ENCODE peak calls at places on chromosomes 13 and 19, in nine cellular contexts. S is NT2/D1, A is heart right ventricle, X is GM23248, M is body of pancreas, D is right cardiac atrium, W is tibial artery, Q is A549, L is heart left ventricle. U is an unnamed sample. For H3K9me3, the result is how much of the 10 kb centered on the place peaks cover.

GRCh38 chr13:19607523-19608078 is 25.9 kb upstream of the MPHOSPH8 start:
- DNase-seq in S (no peak), A (no peak), X (no peak), M (no peak), D (no peak), W (no peak), Q (no peak), L (no peak), U (no peak)

GRCh38 chr13:113907637-113908617 is 44.1 kb upstream of the GAS6 start:
- DNase-seq in S (no peak), A (no peak), X (peak), M (peak), D (no peak), W (peak), Q (no peak), L (no peak), U (no peak)

GRCh38 chr19:52664461-52664860 is 26.3 kb upstream of the ZNF83 start:
- DNase-seq in S (no peak), A (no peak), X (no peak), M (no peak), D (no peak), W (no peak), Q (no peak), L (no peak), U (no peak)

GRCh38 chr19:47776568-47776967 is 1.9 kb upstream of the SELENOW start:
- DNase-seq in S (no peak), A (no peak), X (no peak), M (no peak), D (no peak), W (no peak), Q (no peak), L (no peak), U (no peak)

GRCh38 chr19:6731822-6732221 is 5.6 kb downstream of the GPR108 start:
- DNase-seq in S (no peak), A (no peak), X (no peak), M (no peak), D (no peak), W (no peak), Q (no peak), L (peak), U (no peak)

GRCh38 chr13:29702912-29703351 is 107.4 kb upstream of the SLC7A1 start:
- DNase-seq in S (no peak), A (peak), X (peak), M (no peak), D (peak), W (peak), Q (no peak), L (peak), U (peak)

GRCh38 chr19:16266586-16266942 is 58.1 kb upstream of the KLF2 start:
- DNase-seq in S (no peak), A (no peak), X (no peak), M (no peak), D (no peak), W (no peak), Q (no peak), L (no peak), U (no peak)

GRCh38 chr19:48645652-48646191 is at the start of gene CA11:
- DNase-seq in S (no peak), A (no peak), X (peak), M (no peak), D (no peak), W (no peak), Q (no peak), L (no peak), U (no peak)

GRCh38 chr13:59447846-59448620 is 715.7 kb downstream of the DIAPH3 start:
- DNase-seq in S (peak), A (no peak), X (peak), M (no peak), D (no peak), W (no peak), Q (no peak), L (no peak), U (no peak)

GRCh38 chr13:99126821-99127220 is 73.8 kb upstream of the UBAC2 start:
- DNase-seq in S (no peak), A (no peak), X (no peak), M (no peak), D (no peak), W (no peak), Q (no peak), L (no peak), U (no peak)

GRCh38 chr13:75931116-75931515 is 295.0 kb downstream of the LMO7 start:
- DNase-seq in S (no peak), A (no peak), X (no peak), M (no peak), D (no peak), W (no peak), Q (no peak), L (no peak), U (no peak)

GRCh38 chr19:51019544-51019925 is at the start of gene KLK10:
- DNase-seq in S (no peak), A (no peak), X (no peak), M (no peak), D (no peak), W (no peak), Q (no peak), L (no peak), U (peak)

GRCh38 chr19:51020988-51021651 is 1.6 kb upstream of the KLK10 start:
- DNase-seq in S (no peak), A (no peak), X (peak), M (peak), D (no peak), W (no peak), Q (peak), L (no peak), U (peak)

GRCh38 chr19:51016798-51017683 is 2.5 kb downstream of the KLK10 start:
- DNase-seq in S (peak), A (peak), X (peak), M (peak), D (peak), W (no peak), Q (peak), L (no peak), U (peak)

GRCh38 chr19:51015691-51016267 is 3.7 kb downstream of the KLK10 start:
- DNase-seq in S (no peak), A (no peak), X (no peak), M (no peak), D (no peak), W (no peak), Q (no peak), L (no peak), U (no peak)

GRCh38 chr19:51018745-51019543 is 565 bp downstream of the KLK10 start:
- DNase-seq in S (no peak), A (peak), X (no peak), M (no peak), D (peak), W (no peak), Q (no peak), L (no peak), U (no peak)
- H3K4me3 ChIP-seq in S (peak), A (peak), X (no peak), M (no peak), D (peak), W (peak), Q (peak), L (peak), U (no peak)

GRCh38 chr19:27694361-27695055 is 1518.4 kb downstream of the UQCRFS1 start:
- DNase-seq in S (no peak), A (no peak), X (no peak), M (no peak), D (no peak), W (no peak), Q (no peak), L (no peak), U (no peak)

GRCh38 chr19:27684293-27684692 is 1528.7 kb downstream of the UQCRFS1 start:
- DNase-seq in S (no peak), A (no peak), X (no peak), M (no peak), D (no peak), W (no peak), Q (no peak), L (no peak), U (no peak)

GRCh38 chr19:27691991-27692390 is 1521.0 kb downstream of the UQCRFS1 start:
- DNase-seq in S (no peak), A (no peak), X (no peak), M (no peak), D (no peak), W (no peak), Q (no peak), L (no peak), U (no peak)

DNA sequence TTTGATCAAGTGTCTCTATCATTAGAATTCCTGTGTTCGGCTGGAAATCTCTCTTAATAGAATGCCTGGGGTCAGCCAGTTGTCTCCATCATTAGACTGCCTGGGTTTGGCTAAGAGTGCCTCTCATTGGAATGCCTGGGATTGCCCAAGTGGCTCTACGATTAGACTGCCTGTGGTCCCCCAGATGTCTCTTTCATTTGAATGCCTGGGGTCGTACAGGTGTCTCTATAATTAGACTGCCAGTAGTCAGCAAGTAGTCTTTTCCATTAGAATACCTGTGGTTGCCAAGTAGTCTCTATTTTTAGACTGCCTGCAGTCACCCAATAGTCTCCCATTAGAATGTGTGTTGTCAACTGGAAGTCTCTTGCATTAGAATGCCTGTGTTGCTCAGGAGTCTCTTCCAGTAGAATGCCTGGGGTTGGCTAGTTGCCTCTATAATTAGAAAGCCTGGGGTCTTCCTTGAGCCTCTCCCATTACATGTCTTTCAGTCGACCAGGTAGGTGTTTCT is 1523.2 kb downstream of the UQCRFS1 start:
- DNase-seq in S (peak), A (no peak), X (no peak), M (no peak), D (no peak), W (no peak), Q (no peak), L (no peak), U (no peak)
- H3K9me3 ChIP-seq in S (under half), A (under half), X (under half), M (under half), D (under half), W (under half), Q (under half), L (under half), U (under half)

DNA sequence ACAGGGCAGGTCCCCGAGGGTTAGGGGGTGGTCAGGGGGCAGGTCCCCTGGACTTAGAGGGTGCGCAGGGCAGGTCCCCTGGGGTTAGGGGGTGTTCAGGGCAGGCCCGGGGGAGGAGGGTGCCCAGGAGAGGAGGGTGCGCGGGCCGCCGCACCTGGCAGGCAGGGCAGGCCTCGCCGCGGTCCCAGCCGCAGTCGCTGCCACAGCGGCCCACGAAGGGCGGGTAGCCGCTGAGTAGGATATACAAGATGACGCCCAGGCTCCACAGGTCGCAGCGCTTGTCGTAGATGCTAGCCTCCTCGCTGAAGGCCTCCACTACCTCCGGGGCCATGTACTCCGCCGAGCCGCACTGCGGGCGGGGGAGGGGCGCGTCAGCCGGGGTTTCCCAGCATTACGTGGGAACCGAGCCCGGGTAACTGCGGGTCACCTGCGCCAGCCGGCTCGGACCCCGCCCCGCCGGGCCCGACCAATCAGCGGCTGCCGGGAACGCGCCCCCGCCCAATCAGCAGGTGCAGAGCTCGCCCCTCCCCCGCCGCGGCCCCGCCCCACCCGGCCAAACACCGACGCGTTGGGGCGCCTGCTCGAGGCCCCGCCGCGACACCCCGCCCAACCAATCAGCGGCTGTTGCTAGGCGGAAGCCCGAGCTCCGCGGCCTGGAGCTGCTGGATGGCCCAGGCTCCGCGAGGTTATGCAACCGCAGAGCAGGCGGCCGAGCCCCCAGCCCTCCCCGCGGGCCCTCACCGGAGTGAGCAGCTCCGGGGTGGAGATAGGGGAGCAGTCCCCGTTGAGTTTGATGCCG is 9.2 kb downstream of the MKNK2 start:
- DNase-seq in S (peak), A (peak), X (peak), M (peak), D (peak), W (peak), Q (peak), L (peak), U (peak)
- H3K4me3 ChIP-seq in S (peak), A (peak), X (no peak), M (no peak), D (no peak), W (peak), Q (peak), L (peak), U (no peak)

GRCh38 chr19:37999309-38000213 is 92.6 kb downstream of the SIPA1L3 start:
- DNase-seq in S (no peak), A (peak), X (peak), M (no peak), D (peak), W (no peak), Q (peak), L (peak), U (peak)
- H3K9me3 ChIP-seq in S (under half), A (under half), X (under half), M (under half), D (under half), W (under half), Q (under half), L (under half), U (under half)

GRCh38 chr19:46623915-46624502 is 880 bp downstream of the PTGIR start:
- DNase-seq in S (no peak), A (no peak), X (no peak), M (no peak), D (no peak), W (peak), Q (no peak), L (peak), U (no peak)
- H3K4me3 ChIP-seq in S (no peak), A (peak), X (peak), M (no peak), D (peak), W (peak), Q (no peak), L (peak), U (peak)

GRCh38 chr19:8846819-8847218 is 14.6 kb downstream of the MBD3L1 start:
- DNase-seq in S (no peak), A (no peak), X (no peak), M (no peak), D (no peak), W (no peak), Q (no peak), L (no peak), U (no peak)

GRCh38 chr19:8849232-8849631 is 17.1 kb downstream of the MBD3L1 start:
- DNase-seq in S (no peak), A (no peak), X (no peak), M (no peak), D (no peak), W (no peak), Q (no peak), L (no peak), U (no peak)

DNA sequence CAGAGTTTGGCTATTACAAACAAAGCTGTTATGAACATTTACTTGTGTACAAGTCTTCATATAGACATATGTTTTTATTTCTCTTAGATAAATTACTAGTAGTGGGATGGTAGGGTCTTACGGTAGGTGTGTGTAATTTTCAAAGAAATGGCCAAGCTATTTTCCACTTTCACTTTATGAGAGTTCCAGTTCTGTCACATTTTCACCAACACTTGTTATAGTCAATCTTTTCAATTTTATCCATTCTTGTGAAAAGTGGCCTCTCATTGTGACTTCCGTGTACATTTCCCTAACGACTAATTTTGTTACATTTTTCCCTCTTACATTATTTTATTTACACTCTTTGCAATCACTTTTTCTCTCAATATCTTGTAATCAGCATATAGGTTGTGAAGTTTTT is 18.3 kb downstream of the MBD3L1 start:
- DNase-seq in S (no peak), A (no peak), X (no peak), M (no peak), D (no peak), W (no peak), Q (no peak), L (no peak), U (no peak)
- H3K9me3 ChIP-seq in S (under half), A (under half), X (under half), M (under half), D (under half), W (under half), Q (under half), L (under half), U (under half)

GRCh38 chr19:3981373-3981735 is 3.9 kb downstream of the EEF2 start:
- DNase-seq in S (no peak), A (no peak), X (peak), M (no peak), D (no peak), W (no peak), Q (no peak), L (no peak), U (no peak)
- H3K4me3 ChIP-seq in S (no peak), A (no peak), X (no peak), M (no peak), D (no peak), W (no peak), Q (no peak), L (no peak), U (no peak)

GRCh38 chr19:40033989-40034560 is 22.0 kb downstream of the ZNF780B start:
- DNase-seq in S (no peak), A (no peak), X (no peak), M (no peak), D (no peak), W (no peak), Q (no peak), L (no peak), U (no peak)
- H3K9me3 ChIP-seq in S (half or more), A (half or more), X (under half), M (under half), D (under half), W (under half), Q (half or more), L (under half), U (under half)